ENCODE peak calls at places on chromosome 12, in five cellular contexts. J is HCT116, C is SK-N-SH, B is HepG2, O is GM12878. A is an unnamed sample.

GRCh38 chr12:48336066-48336465 is 14.7 kb downstream of the ZNF641 start:
- DNase-seq in O (no peak), J (no peak), B (no peak), C (no peak), A (no peak)

GRCh38 chr12:119589087-119589486 is 4.5 kb upstream of the TMEM233 start:
- DNase-seq in C (no peak), B (no peak), J (no peak), O (no peak), A (no peak)

GRCh38 chr12:88952543-88952942 is 372.3 kb upstream of the KITLG start:
- DNase-seq in O (no peak), C (no peak), J (peak), B (peak), A (no peak)

GRCh38 chr12:52806169-52806811 is 7.6 kb downstream of the KRT4 start:
- DNase-seq in J (no peak), B (no peak), O (no peak), C (no peak), A (no peak)

GRCh38 chr12:84502180-84502857 is 410.3 kb downstream of the SLC6A15 start:
- DNase-seq in O (no peak), C (no peak), B (no peak), J (no peak), A (no peak)

GRCh38 chr12:116057356-116057755 is 220.1 kb downstream of the MED13L start:
- DNase-seq in O (no peak), C (no peak), J (no peak), B (no peak), A (no peak)

GRCh38 chr12:30975581-30975980 is 49.0 kb downstream of the TSPAN11 start:
- DNase-seq in C (no peak), O (no peak), J (no peak), B (no peak), A (no peak)

GRCh38 chr12:108816652-108817335 is 40.6 kb downstream of the SSH1 start:
- DNase-seq in B (no peak), C (no peak), J (no peak), O (no peak), A (no peak)

GRCh38 chr12:52005903-52006703 is 643 bp upstream of the TAMALIN start:
- DNase-seq in C (no peak), O (peak), J (no peak), B (no peak), A (no peak)

GRCh38 chr12:88419794-88420193 is 160.5 kb downstream of the KITLG start:
- DNase-seq in B (no peak), O (no peak), C (no peak), J (no peak), A (no peak)

GRCh38 chr12:86148071-86148470 is 108.1 kb downstream of the MGAT4C start:
- DNase-seq in J (no peak), C (no peak), O (no peak), B (no peak), A (no peak)

GRCh38 chr12:67434653-67435375 is 165.7 kb downstream of the CAND1 start:
- DNase-seq in B (peak), O (no peak), J (no peak), C (no peak), A (no peak)

GRCh38 chr12:104454997-104455396 is 1.8 kb upstream of the CHST11 start:
- DNase-seq in O (no peak), B (no peak), J (peak), C (no peak), A (no peak)

DNA sequence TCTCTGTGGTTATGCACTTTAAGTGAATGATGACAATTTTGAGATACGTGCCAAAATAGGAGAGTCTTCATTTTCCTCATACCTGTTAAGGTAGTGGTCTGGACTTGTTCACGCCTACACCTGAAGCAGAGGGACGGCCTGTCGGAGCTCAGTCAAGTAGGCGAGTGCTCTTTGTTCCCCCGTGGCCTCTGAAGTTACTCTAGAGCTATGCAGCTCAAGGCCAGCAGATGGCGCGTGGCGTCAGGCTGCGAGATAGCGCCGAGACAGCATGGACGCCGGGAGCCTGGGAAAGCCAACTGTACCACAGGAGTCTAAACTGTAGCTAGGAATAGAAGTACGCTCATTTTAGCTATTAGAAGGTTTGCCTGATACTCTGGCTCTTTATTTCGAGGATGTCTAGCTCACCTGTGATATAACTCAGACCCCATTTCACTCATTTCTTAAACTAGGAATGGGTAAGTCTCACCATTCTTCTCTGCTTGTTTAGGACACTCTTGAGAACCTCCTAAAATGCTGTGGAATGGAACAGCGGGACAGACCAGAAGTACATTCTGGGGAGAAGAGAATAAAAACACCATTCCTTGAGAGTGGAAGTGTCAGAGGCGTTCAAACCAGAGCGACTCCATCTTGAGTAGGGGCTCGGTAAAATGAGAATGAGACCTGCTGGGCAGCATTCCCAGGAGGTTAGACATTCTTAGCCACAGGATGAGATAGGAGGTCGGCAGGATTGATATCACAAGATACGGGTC is 267.4 kb upstream of the HMGA2 start:
- DNase-seq in O (peak), C (peak), B (peak), J (peak), A (peak)
- TF ChIP-seq YY1 in O (peak), C (peak), B (peak), J (peak), A (peak)

GRCh38 chr12:106251636-106252035 is 3.8 kb upstream of the CKAP4 start:
- DNase-seq in J (no peak), B (no peak), C (no peak), O (no peak), A (no peak)
- TF ChIP-seq YY1 in J (no peak), B (no peak), C (no peak), O (no peak), A (no peak)

GRCh38 chr12:32104572-32105355 is 1.9 kb upstream of the BICD1 start:
- DNase-seq in O (no peak), J (no peak), C (no peak), B (no peak), A (no peak)
- TF ChIP-seq YY1 in O (no peak), J (no peak), C (no peak), B (no peak), A (no peak)

GRCh38 chr12:13436182-13436581 is 239.7 kb downstream of the EMP1 start:
- DNase-seq in B (no peak), J (no peak), O (no peak), C (no peak), A (peak)

GRCh38 chr12:13436696-13437391 is 240.3 kb downstream of the EMP1 start:
- DNase-seq in C (peak), B (no peak), J (no peak), O (no peak), A (no peak)

GRCh38 chr12:13431041-13431440 is 234.5 kb downstream of the EMP1 start:
- DNase-seq in C (no peak), J (no peak), O (no peak), B (no peak), A (no peak)

GRCh38 chr12:13435535-13435934 is 239.0 kb downstream of the EMP1 start:
- DNase-seq in J (no peak), B (no peak), C (no peak), O (no peak), A (peak)

DNA sequence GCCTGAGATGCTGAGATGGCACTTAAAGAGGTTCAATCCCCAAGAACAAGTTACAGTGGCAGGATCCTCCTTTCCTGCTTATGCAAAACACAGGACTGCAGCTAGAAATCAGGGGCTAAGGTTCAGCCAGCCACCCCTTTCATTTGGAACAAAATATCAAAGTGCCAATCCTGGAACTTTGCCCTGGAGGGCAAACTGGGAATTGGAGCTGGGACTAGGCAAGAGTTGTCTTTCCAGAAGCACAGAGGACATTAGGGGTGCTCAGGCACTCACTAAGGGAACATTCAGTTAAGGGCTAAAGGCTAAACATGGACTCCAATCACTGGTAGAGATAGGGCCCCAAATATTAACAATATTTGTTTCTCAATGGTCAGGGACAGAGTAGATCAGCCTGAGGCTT is 237.2 kb downstream of the EMP1 start:
- DNase-seq in B (no peak), C (no peak), J (no peak), O (no peak), A (no peak)
- TF ChIP-seq YY1 in B (no peak), C (no peak), J (no peak), O (no peak), A (no peak)

A was measured in NT2/D1.